ENCODE peak calls at places on chromosomes 1 and 21, in six cellular contexts. A is body of pancreas, S is transverse colon, D is choroid plexus epithelial cell, O is IMR-90, Z is lung. M is an unnamed sample.

GRCh38 chr1:241532864-241533263 is 686 bp downstream of the KMO start:
- DNase-seq in O (no peak), S (peak; percentile 44), D (no peak), A (no peak), Z (no peak), M (no peak)

GRCh38 chr1:151578941-151579340 is 32.9 kb upstream of the SNX27 start:
- DNase-seq in A (no peak), Z (no peak), D (no peak), O (no peak), S (no peak), M (no peak)

GRCh38 chr1:9767964-9768668 is 55.6 kb downstream of the CLSTN1 start:
- DNase-seq in S (peak; percentile 32), A (no peak), Z (no peak), O (no peak), D (no peak), M (no peak)

GRCh38 chr21:40841524-40842196 is 5.3 kb downstream of the DSCAM start:
- DNase-seq in D (no peak), S (no peak), Z (peak; percentile 46), A (peak; percentile 56), O (no peak), M (peak; percentile 30)

GRCh38 chr21:34881421-34881820 is 167.7 kb downstream of the RUNX1 start:
- DNase-seq in D (peak; percentile 89), Z (no peak), A (no peak), O (peak; percentile 84), S (no peak), M (peak; percentile 84)

GRCh38 chr1:95287078-95287477 is 53.1 kb downstream of the RWDD3 start:
- DNase-seq in D (peak; percentile 10), A (no peak), Z (no peak), O (no peak), S (no peak), M (no peak)

GRCh38 chr21:43717967-43718871 is 710 bp upstream of the PDXK start:
- DNase-seq in D (no peak), A (peak; percentile 42), S (no peak), Z (no peak), O (no peak), M (no peak)

GRCh38 chr1:26785611-26786436 is 1.9 kb upstream of the PIGV start:
- DNase-seq in Z (no peak), A (no peak), S (peak; percentile 28), D (peak; percentile 54), O (peak; percentile 48), M (peak; percentile 46)

GRCh38 chr1:74674278-74675048 is 871 bp upstream of the ERICH3 start:
- DNase-seq in D (no peak), S (no peak), A (no peak), Z (no peak), O (no peak), M (no peak)

GRCh38 chr21:44415073-44416025 is 40.0 kb upstream of the LRRC3 start:
- DNase-seq in D (no peak), O (no peak), S (no peak), Z (no peak), A (no peak), M (no peak)

GRCh38 chr1:197619008-197619640 is 156.2 kb downstream of the DENND1B start:
- DNase-seq in O (peak; percentile 48), Z (no peak), S (no peak), A (no peak), D (peak; percentile 50), M (peak; percentile 45)

GRCh38 chr1:5645929-5646328 is 346.3 kb downstream of the NPHP4 start:
- DNase-seq in S (no peak), Z (no peak), O (no peak), A (no peak), D (no peak), M (no peak)

GRCh38 chr21:38993561-38993960 is 187.8 kb downstream of the ETS2 start:
- DNase-seq in O (peak; percentile 92), D (peak; percentile 91), Z (peak; percentile 78), S (peak; percentile 45), A (peak; percentile 50), M (peak; percentile 86)

GRCh38 chr1:1609822-1610485 is 5.3 kb upstream of the MIB2 start:
- DNase-seq in A (no peak), O (no peak), S (no peak), Z (no peak), D (no peak), M (no peak)

GRCh38 chr1:170273556-170274501 is 128.1 kb downstream of the NTMT2 start:
- DNase-seq in A (no peak), Z (no peak), S (no peak), D (no peak), O (no peak), M (no peak)

GRCh38 chr1:153728305-153729066 is 636 bp downstream of the INTS3 start:
- DNase-seq in D (peak; percentile 41), S (peak; percentile 41), A (peak; percentile 44), O (peak; percentile 48), Z (peak; percentile 39), M (peak; percentile 36)

GRCh38 chr1:171794085-171794484 is 12.6 kb downstream of the METTL13 start:
- DNase-seq in A (no peak), S (no peak), O (peak; percentile 85), Z (no peak), D (peak; percentile 27), M (peak; percentile 57)

GRCh38 chr1:169601096-169601881 is 15.0 kb upstream of the F5 start:
- DNase-seq in D (peak; percentile 67), A (no peak), Z (no peak), S (no peak), O (peak; percentile 20), M (peak; percentile 26)

DNA sequence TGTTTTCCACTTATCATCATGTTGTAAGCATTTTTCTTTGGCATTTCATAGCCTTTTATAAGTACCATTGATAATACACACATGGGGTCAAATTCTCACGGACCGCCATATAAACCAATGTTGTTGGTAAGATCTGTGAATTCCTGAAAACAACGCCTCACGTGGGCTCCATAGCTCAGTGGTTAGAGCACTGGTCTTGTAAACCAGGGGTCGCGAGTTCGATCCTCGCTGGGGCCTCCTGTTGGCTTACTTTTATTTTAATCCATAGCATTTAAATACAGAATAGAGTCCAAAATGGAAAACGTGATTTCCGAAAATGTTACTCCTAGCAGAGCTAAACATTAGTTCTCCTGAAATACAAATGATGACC is 83.1 kb downstream of the HHIPL2 start:
- DNase-seq in O (peak; percentile 73), A (peak; percentile 61), S (peak; percentile 44), Z (peak; percentile 55), D (peak; percentile 84), M (no peak)
- H3K4me3 ChIP-seq in O (peak overlapping the region; percentile 32), A (no peak overlapping the region), S (peak overlapping the region; percentile 32), Z (no peak overlapping the region), D (peak overlapping the region; percentile 61), M (peak overlapping the region; percentile 51)

GRCh38 chr1:67674260-67675011 is 10.6 kb upstream of the GADD45A start:
- DNase-seq in D (no peak), O (peak; percentile 76), A (no peak), S (peak; percentile 24), Z (peak; percentile 37), M (peak; percentile 64)
- TF ChIP-seq CTCF in D (no peak), O (no peak), A (no peak), S (no peak), Z (no peak), M (no peak)

DNA sequence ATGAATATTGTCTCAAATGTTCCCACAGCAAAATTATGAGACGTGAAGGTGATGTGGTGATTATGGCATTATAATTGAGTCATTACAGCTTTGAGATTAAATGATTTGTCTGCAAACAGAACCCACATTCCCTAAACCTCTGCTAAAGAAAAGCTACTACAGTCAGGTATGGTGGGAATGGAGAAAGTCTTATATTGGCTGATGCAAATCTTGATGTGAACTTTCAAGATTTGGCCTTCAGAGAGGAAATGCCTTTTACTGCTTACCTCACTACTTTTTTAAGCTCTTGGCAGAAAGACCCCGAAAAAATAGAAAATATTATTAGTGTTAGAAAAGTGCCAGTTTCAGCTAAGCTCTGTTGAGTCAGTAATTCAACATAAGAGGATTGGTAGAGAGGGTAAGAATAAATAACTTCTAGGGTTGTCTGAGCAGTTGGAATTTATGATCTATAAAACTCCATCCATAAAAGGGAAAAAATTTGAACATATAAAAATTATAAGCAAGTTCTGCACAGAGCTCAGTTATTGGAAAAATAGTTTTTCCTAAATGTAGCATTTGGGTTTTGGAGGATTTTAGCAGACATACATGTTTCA is 47.8 kb upstream of the RGS5 start:
- DNase-seq in D (no peak), O (no peak), A (no peak), Z (no peak), S (no peak), M (no peak)
- H3K4me3 ChIP-seq in D (no peak overlapping the region), O (no peak overlapping the region), A (no peak overlapping the region), Z (no peak overlapping the region), S (no peak overlapping the region), M (no peak overlapping the region)

GRCh38 chr1:230315099-230315498 is 111.0 kb downstream of the PGBD5 start:
- DNase-seq in O (no peak), D (no peak), S (no peak), Z (no peak), A (no peak), M (no peak)
- TF ChIP-seq CTCF in O (no peak), D (no peak), S (no peak), Z (no peak), A (no peak), M (no peak)

GRCh38 chr1:110605446-110605845 is 712 bp downstream of the KCNA2 start:
- DNase-seq in D (no peak), S (no peak), A (no peak), Z (no peak), O (no peak), M (no peak)
- H3K4me3 ChIP-seq in D (no peak overlapping the region), S (no peak overlapping the region), A (no peak overlapping the region), Z (no peak overlapping the region), O (no peak overlapping the region), M (no peak overlapping the region)

GRCh38 chr1:34547043-34547674 is 207.7 kb upstream of the GJB5 start:
- DNase-seq in A (no peak), D (peak; percentile 2), S (no peak), Z (no peak), O (no peak), M (no peak)
- TF ChIP-seq CTCF in A (no peak), D (no peak), S (no peak), Z (no peak), O (no peak), M (no peak)

DNA sequence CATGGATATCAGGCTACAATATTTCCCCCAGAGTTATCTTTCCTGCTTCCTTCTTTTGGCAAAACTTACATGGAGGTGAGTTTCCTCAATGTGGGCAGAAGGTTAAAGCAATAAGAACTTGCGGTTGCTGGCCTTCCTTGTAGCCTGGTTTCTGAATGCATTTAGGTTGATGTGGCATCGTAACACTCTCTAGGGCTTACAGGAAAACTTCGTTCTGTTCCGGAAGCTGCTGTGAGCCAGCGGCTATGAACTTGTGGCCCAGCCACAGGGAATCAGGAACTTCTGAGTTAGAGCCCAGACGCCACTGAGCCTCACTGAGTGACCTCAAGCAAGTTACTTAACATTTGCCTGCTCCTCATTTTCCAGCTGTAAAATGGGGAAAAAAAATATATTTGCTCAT is 623.4 kb upstream of the ADAMTS5 start:
- DNase-seq in Z (no peak), D (peak; percentile 92), A (no peak), S (no peak), O (no peak), M (peak; percentile 75)
- H3K4me3 ChIP-seq in Z (no peak overlapping the region), D (no peak overlapping the region), A (no peak overlapping the region), S (no peak overlapping the region), O (no peak overlapping the region), M (no peak overlapping the region)

GRCh38 chr21:42164818-42165217 is 54.1 kb upstream of the ABCG1 start:
- DNase-seq in O (no peak), S (no peak), Z (no peak), D (no peak), A (no peak), M (no peak)
- TF ChIP-seq CTCF in O (no peak), S (no peak), Z (no peak), D (no peak), A (no peak), M (no peak)

GRCh38 chr1:42933060-42933586 is 25.5 kb downstream of the SLC2A1 start:
- DNase-seq in Z (no peak), O (no peak), S (no peak), D (no peak), A (no peak), M (no peak)
- H3K4me3 ChIP-seq in Z (no peak overlapping the region), O (no peak overlapping the region), S (no peak overlapping the region), D (no peak overlapping the region), A (no peak overlapping the region), M (no peak overlapping the region)